ENCODE peak calls at places on chromosomes 11 and 22, in nine cellular contexts. V is sigmoid colon, S is astrocyte of the spinal cord, Q is MM.1S, M is OCI-LY7, Z is IMR-90, X is A549, W is right atrium auricular region, C is heart right ventricle. E is an unnamed sample.

GRCh38 chr11:67510023-67510345 is 2.0 kb upstream of the CDK2AP2 start:
- DNase-seq in V (no peak), S (no peak), Q (no peak), M (no peak), Z (peak), X (no peak), W (no peak), C (no peak), E (peak)

GRCh38 chr22:37559901-37560681 is at the start of gene CDC42EP1:
- DNase-seq in V (peak), S (peak), Q (no peak), M (no peak), Z (peak), X (no peak), W (no peak), C (peak), E (peak)

GRCh38 chr11:76139317-76139716 is 67.0 kb downstream of the WNT11 start:
- DNase-seq in V (no peak), S (no peak), Q (no peak), M (no peak), Z (no peak), X (no peak), W (no peak), C (no peak), E (no peak)

GRCh38 chr11:107785401-107785800 is 73.2 kb downstream of the SLC35F2 start:
- DNase-seq in V (no peak), S (no peak), Q (no peak), M (no peak), Z (peak), X (no peak), W (no peak), C (no peak), E (peak)

GRCh38 chr22:43923191-43923590 is 414 bp upstream of the PNPLA3 start:
- DNase-seq in V (no peak), S (peak), Q (no peak), M (no peak), Z (no peak), X (no peak), W (no peak), C (no peak), E (no peak)

GRCh38 chr11:86917577-86917976 is 37.6 kb downstream of the FZD4 start:
- DNase-seq in V (no peak), S (peak), Q (no peak), M (no peak), Z (no peak), X (no peak), W (no peak), C (no peak), E (no peak)

GRCh38 chr22:49649166-49649565 is 178.5 kb downstream of the BRD1 start:
- DNase-seq in V (no peak), S (no peak), Q (no peak), M (no peak), Z (no peak), X (no peak), W (no peak), C (no peak), E (no peak)

GRCh38 chr11:11391796-11392195 is 38.7 kb upstream of the CSNK2A3 start:
- DNase-seq in V (no peak), S (peak), Q (no peak), M (no peak), Z (peak), X (no peak), W (no peak), C (no peak), E (peak)

GRCh38 chr11:121538054-121538453 is 85.3 kb upstream of the SORL1-AS1 start:
- DNase-seq in V (no peak), S (no peak), Q (peak), M (peak), Z (no peak), X (no peak), W (no peak), C (no peak), E (no peak)

GRCh38 chr11:65437436-65438227 is 15.0 kb downstream of the NEAT1 start:
- DNase-seq in V (peak), S (peak), Q (no peak), M (no peak), Z (peak), X (no peak), W (peak), C (no peak), E (peak)

GRCh38 chr11:35484435-35484834 is 41.0 kb downstream of the PAMR1 start:
- DNase-seq in V (no peak), S (peak), Q (no peak), M (no peak), Z (peak), X (no peak), W (no peak), C (no peak), E (peak)

GRCh38 chr11:4178813-4179662 is 84.4 kb downstream of the RRM1 start:
- DNase-seq in V (no peak), S (no peak), Q (no peak), M (no peak), Z (no peak), X (no peak), W (no peak), C (no peak), E (no peak)

GRCh38 chr11:45651156-45651555 is 14.3 kb downstream of the CHST1 start:
- DNase-seq in V (peak), S (no peak), Q (no peak), M (no peak), Z (no peak), X (no peak), W (peak), C (no peak), E (no peak)

GRCh38 chr22:35785181-35785923 is 67.7 kb downstream of the APOL5 start:
- DNase-seq in V (no peak), S (peak), Q (no peak), M (no peak), Z (no peak), X (no peak), W (no peak), C (no peak), E (peak)

GRCh38 chr22:38758276-38758945 is 2.6 kb upstream of the SUN2 start:
- DNase-seq in V (no peak), S (no peak), Q (no peak), M (no peak), Z (no peak), X (no peak), W (no peak), C (no peak), E (no peak)

GRCh38 chr22:44191036-44191454 is 10.3 kb downstream of the PARVG start:
- DNase-seq in V (peak), S (no peak), Q (no peak), M (no peak), Z (no peak), X (no peak), W (no peak), C (no peak), E (no peak)

GRCh38 chr22:38706885-38707180 is 1.1 kb downstream of the GTPBP1 start:
- DNase-seq in V (no peak), S (no peak), Q (no peak), M (no peak), Z (no peak), X (no peak), W (no peak), C (no peak), E (peak)

GRCh38 chr11:122717264-122717867 is 61.8 kb downstream of the UBASH3B start:
- DNase-seq in V (no peak), S (no peak), Q (no peak), M (peak), Z (no peak), X (no peak), W (no peak), C (no peak), E (no peak)

GRCh38 chr22:23484651-23485050 is 95.4 kb downstream of the IGLL1 start:
- DNase-seq in V (no peak), S (no peak), Q (no peak), M (no peak), Z (no peak), X (no peak), W (no peak), C (no peak), E (no peak)

GRCh38 chr11:1815751-1816150 is 19.0 kb upstream of the SYT8 start:
- DNase-seq in V (peak), S (no peak), Q (no peak), M (no peak), Z (no peak), X (no peak), W (no peak), C (no peak), E (no peak)

GRCh38 chr11:1817000-1817399 is 17.8 kb upstream of the SYT8 start:
- DNase-seq in V (peak), S (no peak), Q (no peak), M (no peak), Z (no peak), X (no peak), W (no peak), C (no peak), E (no peak)

GRCh38 chr11:1817511-1817910 is 17.3 kb upstream of the SYT8 start:
- DNase-seq in V (no peak), S (no peak), Q (no peak), M (no peak), Z (no peak), X (no peak), W (no peak), C (no peak), E (no peak)

GRCh38 chr11:1814691-1815090 is 20.1 kb upstream of the SYT8 start:
- DNase-seq in V (peak), S (no peak), Q (no peak), M (no peak), Z (no peak), X (no peak), W (no peak), C (no peak), E (no peak)

GRCh38 chr11:1815311-1815710 is 19.5 kb upstream of the SYT8 start:
- DNase-seq in V (peak), S (no peak), Q (no peak), M (no peak), Z (no peak), X (no peak), W (no peak), C (no peak), E (no peak)
- TF ChIP-seq CTCF in V (no peak), S (no peak), Q (no peak), M (no peak), Z (no peak), X (no peak), W (no peak), C (no peak), E (no peak)

GRCh38 chr11:2886191-2886894 is 768 bp upstream of the CDKN1C start:
- DNase-seq in V (peak), S (peak), Q (no peak), M (peak), Z (no peak), X (no peak), W (no peak), C (peak), E (peak)
- H3K4me3 ChIP-seq in V (peak), S (no peak), Q (no peak), M (peak), Z (peak), X (peak), W (peak), C (peak), E (no peak)

DNA sequence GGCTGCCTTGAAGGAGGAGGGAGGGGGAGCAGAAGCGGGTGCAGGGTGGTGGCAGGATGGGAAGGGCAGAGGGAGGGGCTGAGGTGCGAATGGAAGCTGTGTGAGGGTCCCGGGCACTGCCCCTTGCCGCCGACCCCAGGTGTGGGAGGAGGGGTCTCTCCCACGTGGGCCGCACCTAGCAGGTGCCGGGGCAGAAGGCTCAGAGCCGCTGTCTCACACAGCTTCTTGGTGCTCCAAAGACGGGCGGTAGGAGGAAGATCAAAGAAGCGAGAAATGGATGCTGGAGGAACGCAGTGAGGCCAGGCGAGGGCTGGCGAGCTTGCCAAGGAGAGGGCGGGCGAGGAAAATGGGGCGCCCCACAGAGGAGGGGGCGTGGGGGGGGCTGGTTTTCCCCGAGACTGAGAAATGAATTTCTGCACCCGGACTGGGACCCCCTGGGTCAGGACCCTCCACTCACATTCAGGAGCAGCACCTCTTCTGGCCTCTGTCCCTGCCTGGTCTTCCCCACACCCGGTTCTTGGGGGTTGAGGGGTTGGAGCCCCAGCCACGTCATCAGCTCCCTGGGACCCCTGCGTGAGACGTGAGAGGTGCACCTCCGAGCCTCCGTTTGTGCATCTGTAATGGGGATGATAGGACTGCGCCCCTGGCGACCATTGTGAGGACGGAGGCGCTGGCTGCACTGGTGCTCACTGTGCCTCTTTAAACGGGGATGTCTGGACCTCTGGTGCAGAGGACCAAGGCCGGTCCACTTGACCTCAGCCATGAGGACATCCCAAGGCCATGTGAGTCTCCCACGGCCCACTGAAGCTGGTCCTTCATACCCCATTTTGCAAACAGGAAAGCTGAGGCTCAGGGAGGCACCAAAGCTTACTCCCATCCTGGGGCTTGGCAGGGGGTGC is 16.8 kb downstream of the LSP1 start:
- DNase-seq in V (no peak), S (no peak), Q (no peak), M (no peak), Z (no peak), X (peak), W (no peak), C (peak), E (no peak)
- TF ChIP-seq CTCF in V (no peak), S (peak), Q (no peak), M (no peak), Z (no peak), X (peak), W (peak), C (peak), E (peak)

GRCh38 chr11:112460141-112460540 is 199.5 kb upstream of the PLET1 start:
- DNase-seq in V (no peak), S (no peak), Q (no peak), M (no peak), Z (no peak), X (no peak), W (no peak), C (no peak), E (no peak)

GRCh38 chr11:112457532-112457931 is 196.9 kb upstream of the PLET1 start:
- DNase-seq in V (no peak), S (no peak), Q (no peak), M (no peak), Z (no peak), X (no peak), W (no peak), C (no peak), E (no peak)

GRCh38 chr11:112454841-112455240 is 194.2 kb upstream of the PLET1 start:
- DNase-seq in V (no peak), S (no peak), Q (peak), M (no peak), Z (no peak), X (no peak), W (no peak), C (no peak), E (no peak)

GRCh38 chr11:112455791-112456190 is 195.1 kb upstream of the PLET1 start:
- DNase-seq in V (no peak), S (no peak), Q (no peak), M (no peak), Z (peak), X (no peak), W (no peak), C (no peak), E (peak)

GRCh38 chr11:112459001-112459400 is 198.3 kb upstream of the PLET1 start:
- DNase-seq in V (no peak), S (no peak), Q (no peak), M (no peak), Z (no peak), X (no peak), W (no peak), C (no peak), E (peak)
- H3K4me3 ChIP-seq in V (no peak), S (no peak), Q (no peak), M (no peak), Z (peak), X (peak), W (no peak), C (no peak), E (peak)

DNA sequence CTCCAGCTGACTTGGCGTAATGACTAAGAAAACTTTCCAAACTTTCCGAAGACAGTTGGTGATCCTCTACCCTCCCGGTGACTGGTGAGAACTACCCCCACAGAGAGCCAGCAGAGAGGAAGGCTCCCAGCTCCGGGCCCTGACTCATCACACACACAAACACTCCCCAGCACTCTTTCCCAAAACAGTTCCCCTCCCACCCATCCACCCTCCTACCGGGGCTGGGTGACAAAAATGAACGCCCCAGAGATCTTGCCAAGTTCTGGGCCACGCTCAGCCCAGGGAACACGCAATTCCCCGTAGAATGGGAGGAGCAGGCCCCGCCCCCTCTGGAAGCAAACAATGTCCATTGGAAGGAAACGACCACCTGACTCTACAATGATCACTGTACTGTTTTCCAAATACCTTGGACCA is 21.3 kb upstream of the JAM3 start:
- DNase-seq in V (peak), S (peak), Q (no peak), M (no peak), Z (peak), X (no peak), W (peak), C (peak), E (peak)
- TF ChIP-seq CTCF in V (no peak), S (no peak), Q (no peak), M (no peak), Z (no peak), X (no peak), W (no peak), C (no peak), E (no peak)

GRCh38 chr11:13216019-13217006 is 61.3 kb upstream of the BMAL1 start:
- DNase-seq in V (no peak), S (peak), Q (no peak), M (no peak), Z (peak), X (peak), W (no peak), C (no peak), E (peak)
- H3K4me3 ChIP-seq in V (no peak), S (no peak), Q (no peak), M (no peak), Z (peak), X (peak), W (no peak), C (no peak), E (no peak)

E was measured in fibroblast of villous mesenchyme.